ENCODE peak calls at places on chromosome 20, in eight cellular contexts. X is stimulated activated CD4-positive, alpha-beta T cell treated with anti-CD3 and anti-CD28 coated beads, Interleukin-1b, Interleukin-23, amount 100 ng/mL, for 4 hours; O is DND-41; J is brain microvascular endothelial cell; L is lower lobe of right lung; B is choroid plexus epithelial cell; Z is cardiac muscle cell; Q is dorsolateral prefrontal cortex. F is an unnamed sample.

GRCh38 chr20:4574356-4574690 is 147.4 kb upstream of the PRND start:
- DNase-seq in X (no peak), O (no peak), J (no peak), L (no peak), B (no peak), Z (no peak), Q (no peak), F (no peak)

GRCh38 chr20:5749512-5750490 is at the start of gene SHLD1:
- DNase-seq in X (peak), O (peak), J (peak), L (peak), B (peak), Z (peak), Q (peak), F (peak)

GRCh38 chr20:5945963-5946362 is 4.4 kb downstream of the TRMT6 start:
- DNase-seq in X (no peak), O (no peak), J (peak), L (no peak), B (peak), Z (peak), Q (no peak), F (no peak)

GRCh38 chr20:8568068-8568467 is 436.0 kb downstream of the PLCB1 start:
- DNase-seq in X (no peak), O (no peak), J (no peak), L (no peak), B (peak), Z (peak), Q (no peak), F (no peak)

GRCh38 chr20:10927936-10928860 is 254.4 kb upstream of the JAG1 start:
- DNase-seq in X (no peak), O (no peak), J (no peak), L (no peak), B (no peak), Z (peak), Q (no peak), F (no peak)

GRCh38 chr20:5113615-5113986 is 6.2 kb downstream of the PCNA start:
- DNase-seq in X (no peak), O (no peak), J (no peak), L (no peak), B (no peak), Z (no peak), Q (no peak), F (no peak)

GRCh38 chr20:3209023-3209945 is at the start of gene ITPA:
- DNase-seq in X (peak), O (peak), J (peak), L (peak), B (peak), Z (peak), Q (peak), F (no peak)

GRCh38 chr20:13546497-13547131 is 92.1 kb downstream of the TASP1 start:
- DNase-seq in X (peak), O (peak), J (peak), L (peak), B (peak), Z (peak), Q (peak), F (peak)

GRCh38 chr20:62806383-62807050 is 1.9 kb downstream of the OGFR start:
- DNase-seq in X (no peak), O (no peak), J (no peak), L (no peak), B (no peak), Z (no peak), Q (no peak), F (no peak)

GRCh38 chr20:59994697-59995122 is 36.5 kb downstream of the CDH26 start:
- DNase-seq in X (no peak), O (no peak), J (no peak), L (peak), B (peak), Z (peak), Q (no peak), F (no peak)

GRCh38 chr20:48750941-48751620 is 76.7 kb downstream of the PREX1 start:
- DNase-seq in X (no peak), O (peak), J (no peak), L (peak), B (no peak), Z (peak), Q (peak), F (no peak)

GRCh38 chr20:4509825-4510522 is 211.7 kb upstream of the PRND start:
- DNase-seq in X (no peak), O (no peak), J (peak), L (no peak), B (peak), Z (no peak), Q (no peak), F (no peak)

GRCh38 chr20:40249805-40250204 is 439.2 kb downstream of the MAFB start:
- DNase-seq in X (no peak), O (no peak), J (no peak), L (no peak), B (no peak), Z (no peak), Q (no peak), F (no peak)

GRCh38 chr20:5390719-5391118 is 74.0 kb upstream of the PROKR2 start:
- DNase-seq in X (no peak), O (no peak), J (no peak), L (no peak), B (no peak), Z (no peak), Q (no peak), F (no peak)

GRCh38 chr20:58706975-58707681 is 14.5 kb downstream of the NPEPL1 start:
- DNase-seq in X (no peak), O (no peak), J (no peak), L (no peak), B (no peak), Z (no peak), Q (peak), F (no peak)

GRCh38 chr20:5654557-5654956 is 95.6 kb upstream of the SHLD1 start:
- DNase-seq in X (no peak), O (no peak), J (peak), L (no peak), B (peak), Z (peak), Q (no peak), F (peak)

GRCh38 chr20:21214431-21214830 is 88.5 kb downstream of the KIZ start:
- DNase-seq in X (no peak), O (no peak), J (no peak), L (no peak), B (peak), Z (no peak), Q (no peak), F (no peak)

GRCh38 chr20:4713401-4713800 is 8.3 kb upstream of the PRND start:
- DNase-seq in X (no peak), O (no peak), J (no peak), L (no peak), B (no peak), Z (no peak), Q (no peak), F (no peak)

GRCh38 chr20:11060423-11061205 is 386.8 kb upstream of the JAG1 start:
- DNase-seq in X (no peak), O (no peak), J (no peak), L (no peak), B (peak), Z (no peak), Q (no peak), F (no peak)

GRCh38 chr20:18857640-18858039 is 44.1 kb downstream of the SCP2D1 start:
- DNase-seq in X (no peak), O (no peak), J (no peak), L (no peak), B (no peak), Z (no peak), Q (no peak), F (no peak)

GRCh38 chr20:9166153-9166780 is 97.4 kb downstream of the PLCB4 start:
- DNase-seq in X (no peak), O (no peak), J (no peak), L (no peak), B (no peak), Z (no peak), Q (no peak), F (no peak)

GRCh38 chr20:3629893-3630292 is 33.3 kb downstream of the GFRA4 start:
- DNase-seq in X (no peak), O (no peak), J (no peak), L (no peak), B (no peak), Z (no peak), Q (no peak), F (no peak)

GRCh38 chr20:30484749-30485070 is 772.8 kb upstream of the DEFB115 start:
- DNase-seq in X (no peak), O (no peak), J (no peak), L (no peak), B (no peak), Z (no peak), Q (no peak), F (no peak)

GRCh38 chr20:23920936-23921335 is 41.4 kb upstream of the CST5 start:
- DNase-seq in X (no peak), O (no peak), J (no peak), L (no peak), B (no peak), Z (no peak), Q (no peak), F (no peak)

GRCh38 chr20:44109951-44110361 is 77.0 kb downstream of the JPH2 start:
- DNase-seq in X (no peak), O (no peak), J (no peak), L (no peak), B (peak), Z (peak), Q (no peak), F (no peak)

GRCh38 chr20:50339196-50339901 is 148.7 kb downstream of the CEBPB start:
- DNase-seq in X (no peak), O (peak), J (no peak), L (no peak), B (peak), Z (peak), Q (no peak), F (no peak)

GRCh38 chr20:3720626-3721025 is 8.2 kb upstream of the SIGLEC1 start:
- DNase-seq in X (no peak), O (no peak), J (no peak), L (no peak), B (no peak), Z (no peak), Q (no peak), F (no peak)